ENCODE peak calls at places on chromosome 13, in four cellular contexts. E is HepG2, K is GM12878, N is K562. C is an unnamed sample.

GRCh38 chr13:32830632-32831031 is 185.6 kb upstream of the KL start:
- DNase-seq in E (no peak), K (no peak), N (no peak), C (no peak)

GRCh38 chr13:66237411-66238062 is 992.6 kb downstream of the PCDH9 start:
- DNase-seq in E (no peak), K (no peak), N (no peak), C (peak)

GRCh38 chr13:111262715-111263114 is 57.7 kb upstream of the TEX29 start:
- DNase-seq in E (no peak), K (no peak), N (no peak), C (no peak)

GRCh38 chr13:39311619-39312018 is 273.4 kb downstream of the NHLRC3 start:
- DNase-seq in E (no peak), K (no peak), N (no peak), C (no peak)

GRCh38 chr13:24737042-24737441 is 26.9 kb upstream of the RNF17 start:
- DNase-seq in E (no peak), K (no peak), N (peak), C (no peak)

GRCh38 chr13:67119481-67119883 is 110.7 kb downstream of the PCDH9 start:
- DNase-seq in E (no peak), K (no peak), N (no peak), C (peak)

GRCh38 chr13:63438951-63439350 is 2023.3 kb upstream of the PCDH20 start:
- DNase-seq in E (no peak), K (no peak), N (no peak), C (no peak)

GRCh38 chr13:74132152-74132767 is 1.9 kb downstream of the KLF12 start:
- DNase-seq in E (peak), K (no peak), N (no peak), C (no peak)

GRCh38 chr13:27055501-27055900 is 116.1 kb downstream of the USP12 start:
- DNase-seq in E (no peak), K (no peak), N (no peak), C (no peak)

GRCh38 chr13:50393641-50394040 is 378.4 kb downstream of the KCNRG start:
- DNase-seq in E (no peak), K (no peak), N (peak), C (no peak)

GRCh38 chr13:40517486-40518311 is 148.7 kb downstream of the FOXO1 start:
- DNase-seq in E (no peak), K (peak), N (no peak), C (no peak)

GRCh38 chr13:33206425-33206824 is 79.1 kb downstream of the STARD13 start:
- DNase-seq in E (no peak), K (no peak), N (no peak), C (no peak)

GRCh38 chr13:86000546-86000945 is 201.3 kb upstream of the SLITRK6 start:
- DNase-seq in E (no peak), K (no peak), N (no peak), C (no peak)

GRCh38 chr13:24071423-24072075 is 89.0 kb upstream of the SPATA13 start:
- DNase-seq in E (no peak), K (no peak), N (no peak), C (no peak)

GRCh38 chr13:31653730-31654129 is 85.6 kb upstream of the RXFP2 start:
- DNase-seq in E (no peak), K (no peak), N (no peak), C (no peak)

GRCh38 chr13:113176292-113176691 is 17.8 kb downstream of the PROZ start:
- DNase-seq in E (no peak), K (no peak), N (no peak), C (no peak)

GRCh38 chr13:100645382-100645781 is 29.2 kb downstream of the TMTC4 start:
- DNase-seq in E (no peak), K (no peak), N (no peak), C (no peak)

GRCh38 chr13:112606125-112607001 is 18.4 kb upstream of the TUBGCP3 start:
- DNase-seq in E (peak), K (no peak), N (peak), C (peak)

GRCh38 chr13:106083620-106084350 is 451.7 kb downstream of the EFNB2 start:
- DNase-seq in E (peak), K (no peak), N (peak), C (no peak)

GRCh38 chr13:94596575-94596971 is 621 bp upstream of the TGDS start:
- DNase-seq in E (no peak), K (no peak), N (no peak), C (no peak)

GRCh38 chr13:60627071-60627686 is 230.2 kb downstream of the TDRD3 start:
- DNase-seq in E (peak), K (no peak), N (peak), C (peak)

GRCh38 chr13:27797228-27797624 is 4.9 kb downstream of the GSX1 start:
- DNase-seq in E (no peak), K (no peak), N (peak), C (peak)

GRCh38 chr13:111792956-111793355 is 274.0 kb upstream of the SOX1 start:
- DNase-seq in E (no peak), K (no peak), N (no peak), C (no peak)

GRCh38 chr13:106488671-106489070 is 46.8 kb downstream of the EFNB2 start:
- DNase-seq in E (no peak), K (no peak), N (no peak), C (no peak)

GRCh38 chr13:48043789-48044503 is 6.4 kb downstream of the NUDT15 start:
- DNase-seq in E (no peak), K (no peak), N (no peak), C (no peak)

DNA sequence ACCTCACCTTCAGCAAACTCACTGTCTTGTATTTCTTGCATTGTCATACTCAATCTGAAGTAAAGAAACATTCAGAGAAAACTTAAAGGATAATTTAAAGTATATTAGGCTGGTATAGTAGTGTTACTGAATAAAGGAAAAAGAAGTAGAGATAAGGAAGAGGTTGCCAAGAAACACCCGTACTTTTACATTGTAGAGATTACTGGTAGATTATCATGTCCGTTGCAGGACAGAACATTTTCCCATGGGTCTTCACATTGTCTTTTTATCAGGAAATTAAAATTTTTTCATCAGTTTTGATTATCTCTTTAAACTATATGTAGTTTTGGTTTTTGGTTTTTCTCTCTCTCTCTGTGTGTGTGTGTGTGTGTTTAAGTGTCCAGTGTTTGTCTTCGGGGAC is 19.9 kb upstream of the GPR183 start:
- DNase-seq in E (no peak), K (no peak), N (no peak), C (no peak)
- TF ChIP-seq USF2 in E (no peak), K (no peak), N (no peak), C (no peak)

DNA sequence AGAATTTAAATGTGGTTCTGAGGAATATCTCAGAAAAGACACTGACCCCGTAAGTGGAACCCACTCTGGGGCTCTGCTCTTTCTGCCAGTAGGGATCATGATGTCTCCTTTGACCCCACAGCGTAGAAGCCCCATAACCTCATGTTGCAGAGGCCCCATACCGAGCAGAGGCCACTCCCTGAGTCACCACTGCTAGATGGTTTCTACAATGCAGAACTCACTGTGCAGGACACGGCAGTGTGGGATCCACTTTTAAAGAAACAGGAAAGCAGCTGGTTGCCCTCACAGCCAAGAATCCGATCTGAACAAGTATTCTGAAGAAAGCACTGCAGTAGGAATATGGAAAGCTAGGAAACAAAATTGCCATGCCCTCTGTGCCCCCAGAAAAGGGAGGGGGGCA is 4.2 kb downstream of the SLC7A1 start:
- DNase-seq in E (no peak), K (no peak), N (no peak), C (no peak)
- TF ChIP-seq MYC in E (no peak), K (no peak), N (no peak), C (no peak)

DNA sequence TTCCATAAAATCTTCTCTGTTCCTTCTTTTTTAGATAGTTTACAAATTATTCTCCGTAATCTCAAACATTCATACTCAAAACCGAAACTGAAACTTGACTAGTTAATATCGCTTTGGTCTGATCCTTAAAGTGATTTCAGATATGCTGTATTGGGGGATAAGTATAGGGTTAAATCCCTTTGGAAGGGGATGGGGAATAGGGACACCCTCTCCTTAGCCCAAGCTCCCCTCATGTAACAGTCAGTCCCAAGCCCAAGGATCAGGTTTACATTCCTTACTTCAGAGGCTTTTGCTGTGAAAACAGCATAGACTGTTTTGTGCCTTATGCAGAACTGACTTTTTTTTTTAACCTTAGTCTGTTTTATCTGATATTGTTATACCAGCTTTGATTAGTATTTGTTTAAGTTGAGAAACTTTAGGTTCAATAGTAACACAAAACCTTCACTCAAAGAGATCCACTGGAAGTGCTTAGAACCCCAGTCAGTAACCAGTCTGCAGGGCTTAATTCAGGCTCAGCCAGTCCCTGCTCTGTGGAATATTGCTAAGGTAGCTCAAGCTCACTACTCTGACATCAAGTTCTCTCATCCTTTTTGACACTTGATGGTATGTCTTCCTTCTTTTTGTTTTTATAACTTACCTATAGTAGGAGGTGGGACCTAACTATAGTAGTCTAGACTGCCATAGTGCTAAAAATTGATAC is 10.5 kb downstream of the CDADC1 start:
- DNase-seq in E (no peak), K (no peak), N (no peak), C (no peak)
- H3K4me3 ChIP-seq in E (no peak), K (peak), N (no peak), C (no peak)

DNA sequence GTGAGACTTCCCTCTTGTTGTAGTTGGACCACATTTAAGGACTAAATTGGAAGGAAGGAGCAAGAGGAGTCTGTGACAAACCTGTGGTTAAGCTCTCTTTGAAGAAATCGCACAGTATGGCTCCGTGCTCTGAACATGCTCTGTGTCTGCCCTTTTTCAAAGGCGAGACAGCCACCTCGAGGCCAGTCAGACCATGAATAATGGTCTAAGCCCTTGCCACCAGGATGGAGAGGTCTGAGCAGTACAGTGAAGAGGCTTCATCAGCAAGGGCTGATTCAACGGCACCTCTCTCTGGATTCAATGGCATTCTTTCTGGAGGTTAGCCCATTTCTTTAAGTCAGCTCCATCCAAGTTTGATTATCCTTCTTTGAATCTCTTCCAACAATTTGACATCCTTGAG is 30.9 kb downstream of the FAM216B start:
- DNase-seq in E (no peak), K (no peak), N (no peak), C (no peak)
- TF ChIP-seq USF2 in E (no peak), K (no peak), N (no peak), C (no peak)

DNA sequence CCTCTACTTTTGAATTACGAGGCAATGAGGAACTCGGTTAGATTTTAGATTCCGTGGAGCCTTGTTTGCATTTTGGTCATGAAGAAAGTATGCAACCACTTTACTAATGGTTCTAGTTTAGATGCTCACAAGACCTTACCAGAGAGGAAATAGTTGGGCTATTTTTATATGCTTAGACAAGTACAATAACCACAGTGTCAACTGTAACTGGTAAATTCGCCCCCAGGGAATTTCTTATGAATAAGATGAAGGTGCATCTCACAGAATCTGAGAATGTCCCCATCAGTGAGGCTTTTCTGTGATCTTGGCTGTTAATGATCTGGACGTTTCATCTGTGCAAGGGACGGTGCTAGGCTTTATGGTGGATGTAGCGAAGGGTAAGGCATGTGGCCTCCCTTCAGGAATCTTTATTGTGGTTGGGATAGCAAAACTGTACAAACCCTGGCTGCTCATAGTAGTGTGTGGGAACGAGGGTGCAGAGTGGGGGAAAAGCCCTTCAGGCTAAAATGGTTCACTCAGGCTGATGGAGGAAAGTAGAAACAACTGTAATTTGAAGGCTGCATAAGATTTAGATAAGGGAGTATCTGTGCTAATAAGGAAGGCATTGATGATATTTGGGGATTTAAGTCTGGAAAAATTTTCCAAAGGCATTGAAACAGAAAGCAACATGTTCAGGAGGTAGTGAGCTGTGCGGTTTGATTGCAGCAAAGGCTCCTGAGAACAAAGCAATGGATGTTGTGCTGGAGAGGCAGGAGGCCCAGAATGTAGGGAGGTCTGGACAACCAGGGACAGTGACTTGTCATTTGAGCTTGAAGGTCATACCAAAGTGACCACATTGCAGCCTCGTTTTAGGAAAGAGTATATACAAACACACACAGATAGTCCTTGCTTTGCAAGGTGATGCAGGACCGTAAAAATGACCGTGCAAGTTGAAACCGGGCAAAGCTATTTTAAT is 28.4 kb downstream of the UBAC2 start:
- DNase-seq in E (peak), K (peak), N (peak), C (no peak)
- TF ChIP-seq MYC in E (no peak), K (no peak), N (no peak), C (no peak)

GRCh38 chr13:92808007-92808406 is 418.6 kb upstream of the GPC6 start:
- DNase-seq in E (no peak), K (no peak), N (no peak), C (no peak)

GRCh38 chr13:92804926-92805325 is 421.7 kb upstream of the GPC6 start:
- DNase-seq in E (no peak), K (no peak), N (no peak), C (no peak)

GRCh38 chr13:92807343-92807742 is 419.3 kb upstream of the GPC6 start:
- DNase-seq in E (no peak), K (no peak), N (no peak), C (no peak)

GRCh38 chr13:92805766-92806165 is 420.8 kb upstream of the GPC6 start:
- DNase-seq in E (no peak), K (no peak), N (no peak), C (no peak)

DNA sequence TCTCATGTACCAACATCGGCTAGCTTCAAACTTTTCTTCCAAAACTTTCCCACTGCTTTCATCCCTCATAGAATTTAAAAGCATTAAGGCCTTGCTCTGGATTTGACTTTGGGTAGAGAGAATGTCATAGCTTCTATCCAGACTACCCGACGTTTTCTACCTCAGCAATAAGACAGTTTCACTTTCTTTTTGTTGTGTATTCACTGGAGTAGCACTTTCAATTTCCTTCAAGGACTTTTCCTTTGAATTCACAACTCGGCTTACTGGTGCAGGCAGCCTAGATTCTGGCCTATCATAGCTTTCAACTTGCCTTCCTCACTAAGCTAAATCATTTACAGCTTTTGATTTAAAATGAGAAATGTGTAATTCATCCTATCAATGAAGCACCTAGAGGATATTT is 420.4 kb upstream of the GPC6 start:
- DNase-seq in E (no peak), K (no peak), N (no peak), C (no peak)
- H3K4me3 ChIP-seq in E (peak), K (no peak), N (no peak), C (peak)

GRCh38 chr13:91291078-91291477 is 56.4 kb upstream of the MIR17HG start:
- DNase-seq in E (no peak), K (no peak), N (no peak), C (no peak)
- TF ChIP-seq USF2 in E (no peak), K (no peak), N (no peak), C (no peak)

GRCh38 chr13:92354583-92354982 is 872.0 kb upstream of the GPC6 start:
- DNase-seq in E (no peak), K (no peak), N (no peak), C (no peak)

GRCh38 chr13:92355213-92355612 is 871.4 kb upstream of the GPC6 start:
- DNase-seq in E (peak), K (no peak), N (peak), C (peak)
- TF ChIP-seq MYC in E (no peak), K (no peak), N (no peak), C (no peak)

DNA sequence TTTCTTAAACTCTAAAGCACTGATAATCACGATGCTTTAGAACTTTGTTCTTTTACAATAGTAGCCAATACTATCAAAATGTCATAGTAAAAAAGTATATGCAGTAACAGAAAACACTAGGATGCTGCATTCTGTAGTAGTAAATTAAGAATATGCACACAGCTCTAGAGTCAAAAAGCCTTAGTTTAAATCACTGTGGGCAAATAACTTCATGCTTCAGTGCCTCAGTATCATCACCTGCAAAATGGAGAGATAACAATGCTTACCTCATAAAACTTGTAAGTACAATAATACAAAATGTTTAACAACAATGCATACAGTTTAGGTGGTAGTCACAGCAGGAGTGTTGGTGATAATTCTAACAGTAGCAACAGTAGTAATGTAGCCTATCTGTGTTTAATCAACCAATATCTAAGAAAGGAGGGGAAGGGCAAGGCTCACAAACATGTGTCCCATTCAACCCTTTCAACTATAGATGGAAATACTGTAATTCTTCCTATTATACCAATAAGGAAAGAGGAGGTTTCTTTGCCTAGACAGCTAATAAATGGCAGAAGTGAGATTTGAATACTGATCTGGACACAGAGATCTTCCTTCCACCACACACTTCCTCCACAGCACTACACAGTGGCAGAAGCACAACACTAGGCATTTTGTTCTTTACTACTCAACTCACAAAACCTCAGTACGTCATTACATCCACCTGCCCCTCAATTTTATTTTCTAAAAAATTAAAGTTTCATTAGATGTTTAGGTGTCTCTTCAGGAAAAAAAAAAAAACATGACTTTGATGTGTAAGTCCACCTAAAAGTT is 4.6 kb downstream of the RBM26 start:
- DNase-seq in E (no peak), K (no peak), N (peak), C (no peak)
- H3K4me3 ChIP-seq in E (no peak), K (peak), N (no peak), C (no peak)